ENCODE peak calls at places on chromosome 20, in six cellular contexts. S, N, E, O, Q and I are unnamed samples.

GRCh38 chr20:10357974-10358373 is 76.0 kb downstream of the MKKS start:
- DNase-seq in S (peak; percentile 17), N (no peak), E (no peak), O (no peak), Q (no peak), I (no peak)

GRCh38 chr20:60977896-60978295 is 274.2 kb upstream of the CDH4 start:
- DNase-seq in S (no peak), N (no peak), E (no peak), O (no peak), Q (no peak), I (no peak)

GRCh38 chr20:20780127-20780822 is 67.8 kb upstream of the RALGAPA2 start:
- DNase-seq in S (no peak), N (no peak), E (no peak), O (no peak), Q (no peak), I (peak; percentile 91)

GRCh38 chr20:63334356-63334755 is 26.8 kb downstream of the CHRNA4 start:
- DNase-seq in S (no peak), N (no peak), E (no peak), O (no peak), Q (no peak), I (peak; percentile 13)

GRCh38 chr20:62505337-62506045 is 29.7 kb upstream of the GATA5 start:
- DNase-seq in S (no peak), N (no peak), E (no peak), O (no peak), Q (no peak), I (peak; percentile 83)

GRCh38 chr20:23135449-23136447 is 49.6 kb upstream of the CD93 start:
- DNase-seq in S (no peak), N (no peak), E (no peak), O (no peak), Q (no peak), I (peak; percentile 62)

GRCh38 chr20:10463622-10464021 is 28.5 kb downstream of the SLX4IP start:
- DNase-seq in S (no peak), N (no peak), E (no peak), O (no peak), Q (no peak), I (no peak)

GRCh38 chr20:20561172-20561571 is 151.3 kb downstream of the RALGAPA2 start:
- DNase-seq in S (no peak), N (no peak), E (no peak), O (no peak), Q (no peak), I (no peak)

GRCh38 chr20:2693996-2694471 is 1.5 kb downstream of the EBF4 start:
- DNase-seq in S (no peak), N (no peak), E (no peak), O (no peak), Q (no peak), I (no peak)

GRCh38 chr20:12722096-12722495 is 286.7 kb upstream of the SPTLC3 start:
- DNase-seq in S (no peak), N (no peak), E (no peak), O (no peak), Q (no peak), I (no peak)

GRCh38 chr20:44911264-44911921 is 1.5 kb downstream of the PABPC1L start:
- DNase-seq in S (peak; percentile 28), N (peak; percentile 43), E (peak; percentile 69), O (peak; percentile 69), Q (no peak), I (no peak)

GRCh38 chr20:2101057-2101934 is at the start of gene STK35:
- DNase-seq in S (no peak), N (no peak), E (peak; percentile 37), O (no peak), Q (no peak), I (no peak)

GRCh38 chr20:63890616-63891015 is 4.3 kb upstream of the DNAJC5 start:
- DNase-seq in S (no peak), N (no peak), E (no peak), O (no peak), Q (no peak), I (no peak)

GRCh38 chr20:51526105-51526470 is 16.4 kb downstream of the NFATC2 start:
- DNase-seq in S (no peak), N (no peak), E (no peak), O (no peak), Q (no peak), I (no peak)

GRCh38 chr20:9617062-9617461 is 102.7 kb downstream of the LAMP5 start:
- DNase-seq in S (peak; percentile 66), N (peak; percentile 18), E (peak; percentile 32), O (peak; percentile 53), Q (peak; percentile 35), I (peak; percentile 25)

GRCh38 chr20:47576516-47577033 is 74.9 kb downstream of the NCOA3 start:
- DNase-seq in S (peak; percentile 90), N (no peak), E (peak; percentile 85), O (no peak), Q (peak; percentile 60), I (no peak)

GRCh38 chr20:63336232-63336752 is 24.9 kb downstream of the CHRNA4 start:
- DNase-seq in S (no peak), N (no peak), E (no peak), O (no peak), Q (no peak), I (peak; percentile 1)

DNA sequence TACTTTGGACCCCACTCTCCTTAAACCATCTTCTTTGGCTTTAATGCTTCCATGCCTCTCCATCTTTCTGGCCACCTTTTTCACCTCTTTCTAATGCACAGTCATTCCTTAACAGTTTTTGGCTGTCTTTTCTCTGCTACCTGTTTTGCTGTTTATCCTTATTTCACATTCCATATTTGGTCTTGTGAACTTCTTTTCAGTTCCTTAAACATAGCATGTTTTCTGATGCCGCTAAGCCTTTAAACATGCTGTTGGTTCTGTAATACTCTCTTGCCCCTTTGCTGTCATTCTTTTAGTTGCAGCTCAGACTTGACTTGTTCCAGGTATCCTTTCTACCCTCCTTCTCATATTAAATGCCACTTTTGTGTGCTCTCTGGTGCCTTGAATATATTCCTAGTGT is 35.8 kb downstream of the TOP1 start:
- DNase-seq in S (no peak), N (no peak), E (no peak), O (no peak), Q (no peak), I (no peak)
- H3K36me3 ChIP-seq in S (peaks cover 18% of the 10 kb centered on the region), N (peaks cover 7% of the 10 kb centered on the region), E (peaks cover 15% of the 10 kb centered on the region), O (peaks cover 11% of the 10 kb centered on the region), Q (no peaks in the 10 kb centered on the region), I (no peaks in the 10 kb centered on the region)

GRCh38 chr20:36246410-36246809 is 10.1 kb downstream of the AAR2 start:
- DNase-seq in S (no peak), N (no peak), E (no peak), O (no peak), Q (no peak), I (no peak)
- H3K36me3 ChIP-seq in S (peaks cover 47% of the 10 kb centered on the region), N (peaks cover 31% of the 10 kb centered on the region), E (peaks cover 53% of the 10 kb centered on the region), O (peaks cover 50% of the 10 kb centered on the region), Q (no peaks in the 10 kb centered on the region), I (peaks cover 18% of the 10 kb centered on the region)

DNA sequence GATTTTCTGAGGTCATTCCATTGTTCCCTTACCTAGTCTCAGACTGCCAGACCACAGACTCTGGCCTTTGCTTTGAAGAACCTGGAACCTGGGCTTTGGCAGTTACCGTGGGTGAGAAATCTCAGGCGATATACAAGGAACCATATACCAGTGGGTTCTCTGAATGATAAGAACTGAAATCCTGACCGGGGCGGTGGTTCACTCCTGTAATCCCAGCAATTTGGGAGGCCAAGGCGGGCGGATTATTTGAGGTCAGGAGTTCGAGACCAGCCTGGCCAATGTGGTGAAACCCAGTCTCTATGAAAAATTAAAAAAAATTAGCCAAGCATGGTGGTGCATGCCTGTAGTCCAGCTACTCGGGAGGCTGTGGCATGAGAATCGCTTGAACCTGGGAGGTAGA is 14.3 kb upstream of the SGK2 start:
- DNase-seq in S (no peak), N (no peak), E (no peak), O (no peak), Q (no peak), I (no peak)
- H3K36me3 ChIP-seq in S (no peaks in the 10 kb centered on the region), N (no peaks in the 10 kb centered on the region), E (no peaks in the 10 kb centered on the region), O (no peaks in the 10 kb centered on the region), Q (no peaks in the 10 kb centered on the region), I (no peaks in the 10 kb centered on the region)

DNA sequence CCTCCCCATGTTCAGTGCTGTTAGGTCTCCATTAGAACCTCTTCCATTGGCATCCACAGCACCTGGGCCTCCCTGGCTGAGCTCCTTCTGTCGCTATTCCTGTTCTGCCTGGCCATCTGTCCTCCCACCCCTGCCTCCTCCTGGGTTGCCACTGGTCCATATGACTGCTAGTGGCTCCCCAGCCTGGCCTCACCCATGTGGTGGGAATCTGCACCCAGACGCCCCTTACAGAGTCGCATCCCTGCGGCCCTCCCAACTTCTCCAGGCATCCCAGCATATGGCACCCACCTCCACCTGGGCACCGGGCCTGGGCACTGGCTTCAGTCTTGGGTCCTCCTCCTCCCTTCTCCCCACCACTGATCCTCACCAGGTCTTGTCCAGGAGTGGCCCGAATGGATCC is 7.7 kb downstream of the CDC25B start:
- DNase-seq in S (no peak), N (no peak), E (no peak), O (no peak), Q (no peak), I (peak; percentile 47)
- H3K36me3 ChIP-seq in S (peaks cover 67% of the 10 kb centered on the region), N (peaks cover 43% of the 10 kb centered on the region), E (peaks cover 25% of the 10 kb centered on the region), O (peaks cover 63% of the 10 kb centered on the region), Q (no peaks in the 10 kb centered on the region), I (no peaks in the 10 kb centered on the region)

GRCh38 chr20:14191559-14191958 is 145.9 kb downstream of the FLRT3 start:
- DNase-seq in S (no peak), N (no peak), E (no peak), O (no peak), Q (no peak), I (no peak)

GRCh38 chr20:14189794-14190402 is 147.5 kb downstream of the FLRT3 start:
- DNase-seq in S (peak; percentile 62), N (no peak), E (peak; percentile 31), O (no peak), Q (no peak), I (no peak)

GRCh38 chr20:14197097-14197496 is 140.3 kb downstream of the FLRT3 start:
- DNase-seq in S (peak; percentile 64), N (no peak), E (no peak), O (no peak), Q (no peak), I (no peak)

GRCh38 chr20:14193885-14194284 is 143.5 kb downstream of the FLRT3 start:
- DNase-seq in S (no peak), N (no peak), E (no peak), O (no peak), Q (no peak), I (no peak)

DNA sequence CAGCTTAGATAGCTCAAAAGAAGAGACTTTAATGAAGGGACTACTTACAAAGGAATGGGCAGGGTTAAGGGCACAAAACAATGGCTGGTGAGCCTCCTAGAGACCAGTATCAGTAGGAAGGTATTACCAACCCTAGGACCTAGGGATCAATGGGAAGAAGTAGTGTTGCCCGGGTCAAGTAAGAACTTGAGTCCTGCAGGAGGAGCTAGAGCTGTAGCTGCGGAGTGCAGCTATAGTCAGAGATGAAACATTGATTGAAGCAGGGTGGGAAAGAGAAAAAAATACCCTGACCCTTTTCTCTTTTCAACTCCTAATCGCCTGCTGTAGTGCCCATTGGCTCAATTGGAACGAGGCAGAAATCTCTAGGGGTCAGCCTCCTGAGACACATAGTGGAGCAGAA is 144.0 kb downstream of the FLRT3 start:
- DNase-seq in S (no peak), N (no peak), E (no peak), O (no peak), Q (no peak), I (no peak)
- H3K36me3 ChIP-seq in S (no peaks in the 10 kb centered on the region), N (no peaks in the 10 kb centered on the region), E (no peaks in the 10 kb centered on the region), O (no peaks in the 10 kb centered on the region), Q (no peaks in the 10 kb centered on the region), I (no peaks in the 10 kb centered on the region)

DNA sequence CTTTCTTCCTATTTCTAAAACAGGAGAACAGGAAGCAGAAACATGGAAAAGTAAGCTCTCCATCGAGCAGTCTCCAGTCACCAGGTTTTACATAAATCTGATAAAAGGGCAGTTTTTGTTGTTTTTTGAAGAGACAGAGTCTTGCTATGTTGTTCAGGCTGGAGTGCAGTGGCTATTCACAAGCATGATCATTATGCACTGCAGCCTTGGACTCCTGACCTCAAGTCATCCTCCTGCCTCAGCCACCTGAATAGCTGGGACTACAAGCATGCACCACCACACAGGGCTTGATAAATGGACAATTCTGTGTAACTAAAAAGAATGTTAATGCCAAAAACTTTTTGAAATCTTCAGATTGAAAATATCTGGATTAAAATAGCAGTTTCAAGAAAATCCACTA is 23.8 kb downstream of the SAMHD1 start:
- DNase-seq in S (no peak), N (no peak), E (no peak), O (no peak), Q (no peak), I (no peak)
- H3K36me3 ChIP-seq in S (peaks cover 3% of the 10 kb centered on the region), N (peaks cover 29% of the 10 kb centered on the region), E (no peaks in the 10 kb centered on the region), O (peaks cover 46% of the 10 kb centered on the region), Q (no peaks in the 10 kb centered on the region), I (no peaks in the 10 kb centered on the region)